ENCODE peak calls at places on chromosomes 12 and 14, in four cellular contexts. K is WTC11, P is SK-N-SH, H is K562. R is an unnamed sample.
A peak's percentile ranks its signal among the peaks of the same experiment; 100 is the strongest.

GRCh38 chr12:5123921-5124320 is 80.2 kb downstream of the KCNA5 start:
- DNase-seq in K (no peak), P (no peak), H (no peak), R (no peak)

GRCh38 chr12:62785941-62786559 is 148.9 kb downstream of the PPM1H start:
- DNase-seq in K (no peak), P (no peak), H (no peak), R (no peak)

GRCh38 chr12:16189849-16190248 is 87.6 kb downstream of the SLC15A5 start:
- DNase-seq in K (no peak), P (no peak), H (no peak), R (no peak)

GRCh38 chr12:70052931-70053497 is 190.2 kb upstream of the CNOT2 start:
- DNase-seq in K (no peak), P (no peak), H (peak; percentile 66), R (no peak)

GRCh38 chr14:51828017-51828797 is 32.2 kb upstream of the GNG2 start:
- DNase-seq in K (no peak), P (no peak), H (no peak), R (no peak)

GRCh38 chr14:80213602-80214001 is 2.3 kb upstream of the DIO2 start:
- DNase-seq in K (peak; percentile 41), P (peak; percentile 25), H (no peak), R (peak; percentile 25)

GRCh38 chr12:5442251-5443006 is 10.5 kb downstream of the NTF3 start:
- DNase-seq in K (peak; percentile 31), P (peak; percentile 55), H (peak; percentile 23), R (no peak)

GRCh38 chr14:55123101-55123500 is 6.0 kb upstream of the LGALS3 start:
- DNase-seq in K (no peak), P (peak; percentile 40), H (no peak), R (no peak)

GRCh38 chr12:89525002-89525823 is 617 bp upstream of the GALNT4 start:
- DNase-seq in K (peak; percentile 66), P (peak; percentile 73), H (peak; percentile 45), R (no peak)

GRCh38 chr14:77322209-77322902 is 1.5 kb downstream of the GSTZ1 start:
- DNase-seq in K (no peak), P (no peak), H (no peak), R (no peak)

GRCh38 chr12:53941187-53941586 is 2.6 kb downstream of the HOXC13 start:
- DNase-seq in K (no peak), P (no peak), H (no peak), R (peak; percentile 19)

GRCh38 chr12:89225401-89225800 is 126.9 kb downstream of the DUSP6 start:
- DNase-seq in K (no peak), P (no peak), H (no peak), R (no peak)

GRCh38 chr12:105331805-105332251 is 1.3 kb downstream of the C12orf75 start:
- DNase-seq in K (no peak), P (peak; percentile 38), H (no peak), R (no peak)

GRCh38 chr12:26631846-26632245 is 201.1 kb downstream of the ITPR2 start:
- DNase-seq in K (no peak), P (no peak), H (no peak), R (no peak)

DNA sequence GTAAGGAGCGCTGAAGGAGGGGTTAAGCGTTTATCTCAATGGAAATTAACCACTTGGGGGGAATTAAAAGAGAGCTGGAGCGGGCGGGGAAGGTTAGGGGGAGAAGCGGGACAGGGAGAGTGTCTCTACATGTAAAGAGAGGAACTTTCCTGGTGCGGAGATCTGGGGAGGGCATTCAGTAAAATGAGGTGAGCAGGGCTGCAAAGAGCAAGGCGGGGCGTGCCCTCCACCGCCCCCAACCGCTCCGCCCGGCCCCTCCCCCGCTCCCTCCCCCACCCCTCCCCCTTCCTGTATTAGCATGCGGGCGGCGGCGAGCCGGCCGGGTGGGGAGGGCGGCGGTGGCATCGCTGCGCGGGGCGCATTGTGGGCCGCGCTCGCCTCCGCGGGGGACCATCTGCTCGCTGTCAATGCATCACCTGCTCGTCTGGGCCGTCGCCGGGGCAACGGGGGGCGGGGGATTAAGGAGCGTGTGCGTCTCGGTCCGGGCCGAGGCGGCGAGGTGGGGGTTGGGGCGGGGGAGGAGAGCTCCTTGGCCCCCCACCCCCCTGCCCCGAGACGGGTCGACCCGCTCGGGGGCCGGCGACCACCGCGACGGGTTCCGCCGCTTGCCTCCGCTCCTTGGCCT is 498 bp downstream of the C12orf42 start:
- DNase-seq in K (peak; percentile 81), P (peak; percentile 76), H (peak; percentile 28), R (peak; percentile 53)
- TF ChIP-seq TEAD4 in K (no peak), P (no peak), H (no peak), R (no peak)

GRCh38 chr12:6764011-6764828 is 1.9 kb upstream of the PTMS start:
- DNase-seq in K (peak; percentile 96), P (peak; percentile 88), H (peak; percentile 95), R (peak; percentile 91)
- TF ChIP-seq TEAD4 in K (no peak), P (no peak), H (no peak), R (peak; percentile 62)

GRCh38 chr14:103073367-103073875 is 10.6 kb upstream of the LBHD2 start:
- DNase-seq in K (no peak), P (no peak), H (no peak), R (no peak)

GRCh38 chr14:103072595-103073366 is 11.2 kb upstream of the LBHD2 start:
- DNase-seq in K (no peak), P (no peak), H (no peak), R (no peak)

GRCh38 chr14:103073876-103074698 is 9.9 kb upstream of the LBHD2 start:
- DNase-seq in K (no peak), P (peak; percentile 28), H (no peak), R (no peak)

GRCh38 chr14:103071544-103072251 is 12.3 kb upstream of the LBHD2 start:
- DNase-seq in K (no peak), P (no peak), H (no peak), R (no peak)

GRCh38 chr14:103074699-103075341 is 9.2 kb upstream of the LBHD2 start:
- DNase-seq in K (no peak), P (peak; percentile 41), H (peak; percentile 62), R (no peak)
- TF ChIP-seq TEAD4 in K (no peak), P (no peak), H (no peak), R (no peak)

GRCh38 chr12:94622475-94622874 is 27.9 kb downstream of the TMCC3 start:
- DNase-seq in K (no peak), P (peak; percentile 67), H (no peak), R (no peak)

GRCh38 chr12:94618995-94619695 is 31.2 kb downstream of the TMCC3 start:
- DNase-seq in K (no peak), P (no peak), H (no peak), R (no peak)

GRCh38 chr12:94623161-94623920 is 27.0 kb downstream of the TMCC3 start:
- DNase-seq in K (no peak), P (no peak), H (no peak), R (no peak)

GRCh38 chr12:94620611-94621010 is 29.7 kb downstream of the TMCC3 start:
- DNase-seq in K (no peak), P (no peak), H (no peak), R (no peak)

DNA sequence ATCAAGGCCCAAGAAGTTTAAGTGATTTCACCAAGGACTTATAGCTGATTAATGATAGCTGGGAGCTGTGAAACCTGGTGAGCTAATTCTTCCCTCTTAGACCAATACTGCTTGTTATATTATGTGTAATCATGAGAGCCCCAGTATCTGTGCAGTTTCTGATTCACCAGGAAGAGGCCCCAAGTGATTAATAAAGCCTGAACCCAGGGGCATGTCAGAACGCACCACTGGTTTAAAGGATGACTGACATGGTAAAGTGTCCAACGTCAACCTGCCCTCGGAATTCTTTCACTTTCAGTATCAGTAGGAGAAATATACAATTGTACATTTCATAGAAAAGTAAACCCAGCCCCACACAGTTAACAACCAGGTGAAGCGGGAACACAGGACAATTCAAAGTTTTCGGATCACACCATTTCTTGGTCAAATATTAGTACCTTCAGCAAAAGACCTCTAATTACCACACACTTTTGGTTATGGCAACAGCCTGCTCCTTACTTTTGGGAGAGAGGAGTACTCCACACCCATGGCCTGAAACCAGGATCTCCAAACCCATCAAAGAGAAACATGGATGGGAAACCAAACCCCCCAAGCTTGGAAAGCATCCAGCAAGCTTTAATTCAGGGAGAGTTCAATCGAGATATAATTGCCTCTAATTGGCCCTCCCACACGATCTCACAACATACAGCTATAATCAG is 28.5 kb downstream of the TMCC3 start:
- DNase-seq in K (no peak), P (no peak), H (no peak), R (no peak)
- TF ChIP-seq TEAD4 in K (no peak), P (no peak), H (no peak), R (no peak)

DNA sequence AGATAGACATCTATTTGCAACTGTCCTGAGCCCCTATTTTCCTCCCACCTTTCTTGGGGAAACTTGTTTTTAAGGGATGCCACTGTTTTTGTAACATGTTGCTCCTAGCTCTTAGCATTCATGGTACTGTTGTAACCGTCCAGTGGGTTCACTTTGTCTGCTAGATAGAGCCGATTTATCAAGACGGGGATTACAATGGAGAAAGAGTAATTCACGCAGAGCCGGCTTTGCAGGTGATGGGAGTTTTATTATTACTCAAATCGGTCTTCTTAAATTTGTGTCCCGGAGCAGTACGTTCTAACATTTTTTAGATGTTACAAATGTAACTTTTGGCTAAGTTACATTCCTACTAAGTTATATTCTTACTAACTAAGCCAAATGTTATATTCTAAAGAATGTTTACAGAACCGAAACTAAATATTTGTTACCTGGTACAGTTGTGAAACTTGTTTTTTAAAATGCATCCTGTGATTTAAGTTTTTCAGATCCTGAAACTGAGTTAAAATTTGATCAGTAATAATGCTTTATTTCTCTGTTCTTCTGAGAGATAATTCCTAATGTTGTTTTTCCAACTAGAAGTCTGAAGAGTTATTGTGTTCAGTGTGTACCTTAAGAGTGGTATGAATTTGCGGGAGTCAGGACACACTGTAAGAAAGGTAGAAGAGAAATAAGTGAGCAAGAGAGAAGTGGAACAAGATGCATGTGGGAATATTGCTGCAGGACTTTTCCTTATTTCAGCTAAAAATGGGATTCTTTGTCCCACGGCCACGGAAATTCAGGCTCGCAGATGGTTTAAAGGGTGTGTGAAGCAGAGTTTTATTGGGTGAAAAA is 20.6 kb upstream of the CLEC2D start:
- DNase-seq in K (no peak), P (no peak), H (no peak), R (no peak)
- TF ChIP-seq TEAD4 in K (no peak), P (no peak), H (no peak), R (no peak)

GRCh38 chr14:60349663-60350365 is 100.8 kb downstream of the PPM1A start:
- DNase-seq in K (peak; percentile 22), P (peak; percentile 45), H (peak; percentile 34), R (no peak)
- TF ChIP-seq TEAD4 in K (no peak), P (no peak), H (no peak), R (no peak)

GRCh38 chr14:31307198-31307597 is 99.6 kb upstream of the HECTD1 start:
- DNase-seq in K (no peak), P (no peak), H (no peak), R (no peak)

GRCh38 chr14:31303654-31304053 is 96.1 kb upstream of the HECTD1 start:
- DNase-seq in K (no peak), P (no peak), H (no peak), R (no peak)

GRCh38 chr14:31312934-31313333 is 105.3 kb upstream of the HECTD1 start:
- DNase-seq in K (no peak), P (no peak), H (no peak), R (no peak)

GRCh38 chr14:31307618-31308017 is 100.0 kb upstream of the HECTD1 start:
- DNase-seq in K (no peak), P (no peak), H (no peak), R (no peak)
- TF ChIP-seq TEAD4 in K (no peak), P (no peak), H (no peak), R (no peak)